ENCODE peak calls at places on chromosomes 4 and X, in ten cellular contexts. One of them, this sample, is unnamed.

GRCh38 chr4:186644737-186645261 is 78.9 kb downstream of the FAT1 start:
- DNase-seq in hepatic stellate cell: no peak
- DNase-seq in mesothelial cell of epicardium: no peak
- DNase-seq in iPS-NIHi11: no peak
- DNase-seq in iris pigment epithelial cell: peak
- DNase-seq in fibroblast of pulmonary artery: peak
- DNase-seq in tibial artery: no peak
- DNase-seq in stimulated activated CD4-positive, alpha-beta T cell treated with anti-CD3 and anti-CD28 coated beads, Interleukin-1b, Interleukin-23, amount 100 ng/mL, for 1 hour: no peak
- DNase-seq in cardiac muscle cell: peak
- DNase-seq in activated CD4-positive, alpha-beta T cell treated with anti-CD3 and anti-CD28 coated beads, Interleukin-2, amount 50 U/mL, for 24 hours: no peak
- DNase-seq in this sample: no peak

GRCh38 chr4:138232364-138232763 is 9.8 kb downstream of the SLC7A11 start:
- DNase-seq in hepatic stellate cell: no peak
- DNase-seq in mesothelial cell of epicardium: no peak
- DNase-seq in iPS-NIHi11: no peak
- DNase-seq in iris pigment epithelial cell: no peak
- DNase-seq in fibroblast of pulmonary artery: no peak
- DNase-seq in tibial artery: no peak
- DNase-seq in stimulated activated CD4-positive, alpha-beta T cell treated with anti-CD3 and anti-CD28 coated beads, Interleukin-1b, Interleukin-23, amount 100 ng/mL, for 1 hour: no peak
- DNase-seq in cardiac muscle cell: no peak
- DNase-seq in activated CD4-positive, alpha-beta T cell treated with anti-CD3 and anti-CD28 coated beads, Interleukin-2, amount 50 U/mL, for 24 hours: no peak
- DNase-seq in this sample: no peak

GRCh38 chr4:169439244-169439643 is 168.5 kb upstream of the SH3RF1 start:
- DNase-seq in hepatic stellate cell: peak
- DNase-seq in mesothelial cell of epicardium: no peak
- DNase-seq in iPS-NIHi11: no peak
- DNase-seq in iris pigment epithelial cell: peak
- DNase-seq in fibroblast of pulmonary artery: peak
- DNase-seq in tibial artery: no peak
- DNase-seq in stimulated activated CD4-positive, alpha-beta T cell treated with anti-CD3 and anti-CD28 coated beads, Interleukin-1b, Interleukin-23, amount 100 ng/mL, for 1 hour: no peak
- DNase-seq in cardiac muscle cell: peak
- DNase-seq in activated CD4-positive, alpha-beta T cell treated with anti-CD3 and anti-CD28 coated beads, Interleukin-2, amount 50 U/mL, for 24 hours: no peak
- DNase-seq in this sample: no peak

GRCh38 chr4:7608043-7608442 is 173.3 kb upstream of the PSAPL1 start:
- DNase-seq in hepatic stellate cell: no peak
- DNase-seq in mesothelial cell of epicardium: no peak
- DNase-seq in iPS-NIHi11: no peak
- DNase-seq in iris pigment epithelial cell: no peak
- DNase-seq in fibroblast of pulmonary artery: no peak
- DNase-seq in tibial artery: no peak
- DNase-seq in stimulated activated CD4-positive, alpha-beta T cell treated with anti-CD3 and anti-CD28 coated beads, Interleukin-1b, Interleukin-23, amount 100 ng/mL, for 1 hour: no peak
- DNase-seq in cardiac muscle cell: no peak
- DNase-seq in activated CD4-positive, alpha-beta T cell treated with anti-CD3 and anti-CD28 coated beads, Interleukin-2, amount 50 U/mL, for 24 hours: no peak
- DNase-seq in this sample: no peak

GRCh38 chr4:83046693-83047473 is 11.9 kb downstream of the COPS4 start:
- DNase-seq in hepatic stellate cell: no peak
- DNase-seq in mesothelial cell of epicardium: no peak
- DNase-seq in iPS-NIHi11: no peak
- DNase-seq in iris pigment epithelial cell: no peak
- DNase-seq in fibroblast of pulmonary artery: no peak
- DNase-seq in tibial artery: no peak
- DNase-seq in stimulated activated CD4-positive, alpha-beta T cell treated with anti-CD3 and anti-CD28 coated beads, Interleukin-1b, Interleukin-23, amount 100 ng/mL, for 1 hour: no peak
- DNase-seq in cardiac muscle cell: no peak
- DNase-seq in activated CD4-positive, alpha-beta T cell treated with anti-CD3 and anti-CD28 coated beads, Interleukin-2, amount 50 U/mL, for 24 hours: no peak
- DNase-seq in this sample: no peak

GRCh38 chr4:139852612-139853269 is 187.1 kb downstream of the MGST2 start:
- DNase-seq in hepatic stellate cell: no peak
- DNase-seq in mesothelial cell of epicardium: no peak
- DNase-seq in iPS-NIHi11: no peak
- DNase-seq in iris pigment epithelial cell: peak
- DNase-seq in fibroblast of pulmonary artery: peak
- DNase-seq in tibial artery: no peak
- DNase-seq in stimulated activated CD4-positive, alpha-beta T cell treated with anti-CD3 and anti-CD28 coated beads, Interleukin-1b, Interleukin-23, amount 100 ng/mL, for 1 hour: no peak
- DNase-seq in cardiac muscle cell: no peak
- DNase-seq in activated CD4-positive, alpha-beta T cell treated with anti-CD3 and anti-CD28 coated beads, Interleukin-2, amount 50 U/mL, for 24 hours: no peak
- DNase-seq in this sample: no peak

GRCh38 chr4:87856816-87857215 is 24.0 kb downstream of the MEPE start:
- DNase-seq in hepatic stellate cell: no peak
- DNase-seq in mesothelial cell of epicardium: no peak
- DNase-seq in iPS-NIHi11: no peak
- DNase-seq in iris pigment epithelial cell: peak
- DNase-seq in fibroblast of pulmonary artery: no peak
- DNase-seq in tibial artery: no peak
- DNase-seq in stimulated activated CD4-positive, alpha-beta T cell treated with anti-CD3 and anti-CD28 coated beads, Interleukin-1b, Interleukin-23, amount 100 ng/mL, for 1 hour: no peak
- DNase-seq in cardiac muscle cell: no peak
- DNase-seq in activated CD4-positive, alpha-beta T cell treated with anti-CD3 and anti-CD28 coated beads, Interleukin-2, amount 50 U/mL, for 24 hours: no peak
- DNase-seq in this sample: no peak

GRCh38 chrX:118627084-118627758 is 100.2 kb upstream of the IL13RA1 start:
- DNase-seq in hepatic stellate cell: no peak
- DNase-seq in mesothelial cell of epicardium: no peak
- DNase-seq in iPS-NIHi11: peak
- DNase-seq in iris pigment epithelial cell: peak
- DNase-seq in fibroblast of pulmonary artery: peak
- DNase-seq in tibial artery: no peak
- DNase-seq in stimulated activated CD4-positive, alpha-beta T cell treated with anti-CD3 and anti-CD28 coated beads, Interleukin-1b, Interleukin-23, amount 100 ng/mL, for 1 hour: no peak
- DNase-seq in cardiac muscle cell: no peak
- DNase-seq in activated CD4-positive, alpha-beta T cell treated with anti-CD3 and anti-CD28 coated beads, Interleukin-2, amount 50 U/mL, for 24 hours: no peak
- DNase-seq in this sample: no peak

GRCh38 chr4:57044279-57044678 is 65.6 kb downstream of the POLR2B start:
- DNase-seq in hepatic stellate cell: no peak
- DNase-seq in mesothelial cell of epicardium: no peak
- DNase-seq in iPS-NIHi11: no peak
- DNase-seq in iris pigment epithelial cell: no peak
- DNase-seq in fibroblast of pulmonary artery: no peak
- DNase-seq in tibial artery: no peak
- DNase-seq in stimulated activated CD4-positive, alpha-beta T cell treated with anti-CD3 and anti-CD28 coated beads, Interleukin-1b, Interleukin-23, amount 100 ng/mL, for 1 hour: no peak
- DNase-seq in cardiac muscle cell: no peak
- DNase-seq in activated CD4-positive, alpha-beta T cell treated with anti-CD3 and anti-CD28 coated beads, Interleukin-2, amount 50 U/mL, for 24 hours: no peak
- DNase-seq in this sample: no peak

GRCh38 chr4:173404296-173404865 is 5.5 kb upstream of the SCRG1 start:
- DNase-seq in hepatic stellate cell: no peak
- DNase-seq in mesothelial cell of epicardium: no peak
- DNase-seq in iPS-NIHi11: no peak
- DNase-seq in iris pigment epithelial cell: no peak
- DNase-seq in fibroblast of pulmonary artery: no peak
- DNase-seq in tibial artery: no peak
- DNase-seq in stimulated activated CD4-positive, alpha-beta T cell treated with anti-CD3 and anti-CD28 coated beads, Interleukin-1b, Interleukin-23, amount 100 ng/mL, for 1 hour: no peak
- DNase-seq in cardiac muscle cell: no peak
- DNase-seq in activated CD4-positive, alpha-beta T cell treated with anti-CD3 and anti-CD28 coated beads, Interleukin-2, amount 50 U/mL, for 24 hours: no peak
- DNase-seq in this sample: no peak

GRCh38 chr4:108034560-108034959 is 44.9 kb downstream of the HADH start:
- DNase-seq in hepatic stellate cell: no peak
- DNase-seq in mesothelial cell of epicardium: no peak
- DNase-seq in iPS-NIHi11: no peak
- DNase-seq in iris pigment epithelial cell: no peak
- DNase-seq in fibroblast of pulmonary artery: no peak
- DNase-seq in tibial artery: no peak
- DNase-seq in stimulated activated CD4-positive, alpha-beta T cell treated with anti-CD3 and anti-CD28 coated beads, Interleukin-1b, Interleukin-23, amount 100 ng/mL, for 1 hour: no peak
- DNase-seq in cardiac muscle cell: no peak
- DNase-seq in activated CD4-positive, alpha-beta T cell treated with anti-CD3 and anti-CD28 coated beads, Interleukin-2, amount 50 U/mL, for 24 hours: no peak
- DNase-seq in this sample: no peak

GRCh38 chr4:138627096-138627495 is 384.9 kb upstream of the SLC7A11 start:
- DNase-seq in hepatic stellate cell: no peak
- DNase-seq in mesothelial cell of epicardium: no peak
- DNase-seq in iPS-NIHi11: no peak
- DNase-seq in iris pigment epithelial cell: peak
- DNase-seq in fibroblast of pulmonary artery: no peak
- DNase-seq in tibial artery: no peak
- DNase-seq in stimulated activated CD4-positive, alpha-beta T cell treated with anti-CD3 and anti-CD28 coated beads, Interleukin-1b, Interleukin-23, amount 100 ng/mL, for 1 hour: no peak
- DNase-seq in cardiac muscle cell: no peak
- DNase-seq in activated CD4-positive, alpha-beta T cell treated with anti-CD3 and anti-CD28 coated beads, Interleukin-2, amount 50 U/mL, for 24 hours: no peak
- DNase-seq in this sample: no peak

GRCh38 chrX:18353931-18354368 is 538 bp downstream of the SCML2 start:
- DNase-seq in hepatic stellate cell: peak
- DNase-seq in mesothelial cell of epicardium: peak
- DNase-seq in iPS-NIHi11: peak
- DNase-seq in iris pigment epithelial cell: no peak
- DNase-seq in fibroblast of pulmonary artery: no peak
- DNase-seq in tibial artery: no peak
- DNase-seq in stimulated activated CD4-positive, alpha-beta T cell treated with anti-CD3 and anti-CD28 coated beads, Interleukin-1b, Interleukin-23, amount 100 ng/mL, for 1 hour: no peak
- DNase-seq in cardiac muscle cell: no peak
- DNase-seq in activated CD4-positive, alpha-beta T cell treated with anti-CD3 and anti-CD28 coated beads, Interleukin-2, amount 50 U/mL, for 24 hours: no peak
- DNase-seq in this sample: no peak

GRCh38 chr4:74423101-74423500 is 21.8 kb upstream of the AREG start:
- DNase-seq in hepatic stellate cell: no peak
- DNase-seq in mesothelial cell of epicardium: no peak
- DNase-seq in iPS-NIHi11: no peak
- DNase-seq in iris pigment epithelial cell: peak
- DNase-seq in fibroblast of pulmonary artery: peak
- DNase-seq in tibial artery: no peak
- DNase-seq in stimulated activated CD4-positive, alpha-beta T cell treated with anti-CD3 and anti-CD28 coated beads, Interleukin-1b, Interleukin-23, amount 100 ng/mL, for 1 hour: no peak
- DNase-seq in cardiac muscle cell: peak
- DNase-seq in activated CD4-positive, alpha-beta T cell treated with anti-CD3 and anti-CD28 coated beads, Interleukin-2, amount 50 U/mL, for 24 hours: no peak
- DNase-seq in this sample: no peak

GRCh38 chr4:189124149-189124758 is 816.4 kb upstream of the FRG1 start:
- DNase-seq in hepatic stellate cell: no peak
- DNase-seq in mesothelial cell of epicardium: peak
- DNase-seq in iPS-NIHi11: peak
- DNase-seq in iris pigment epithelial cell: peak
- DNase-seq in fibroblast of pulmonary artery: peak
- DNase-seq in tibial artery: no peak
- DNase-seq in stimulated activated CD4-positive, alpha-beta T cell treated with anti-CD3 and anti-CD28 coated beads, Interleukin-1b, Interleukin-23, amount 100 ng/mL, for 1 hour: no peak
- DNase-seq in cardiac muscle cell: peak
- DNase-seq in activated CD4-positive, alpha-beta T cell treated with anti-CD3 and anti-CD28 coated beads, Interleukin-2, amount 50 U/mL, for 24 hours: no peak
- DNase-seq in this sample: no peak

GRCh38 chr4:33625762-33626161 is 2618.6 kb downstream of the ARAP2 start:
- DNase-seq in hepatic stellate cell: no peak
- DNase-seq in mesothelial cell of epicardium: no peak
- DNase-seq in iPS-NIHi11: peak
- DNase-seq in iris pigment epithelial cell: no peak
- DNase-seq in fibroblast of pulmonary artery: peak
- DNase-seq in tibial artery: no peak
- DNase-seq in stimulated activated CD4-positive, alpha-beta T cell treated with anti-CD3 and anti-CD28 coated beads, Interleukin-1b, Interleukin-23, amount 100 ng/mL, for 1 hour: no peak
- DNase-seq in cardiac muscle cell: peak
- DNase-seq in activated CD4-positive, alpha-beta T cell treated with anti-CD3 and anti-CD28 coated beads, Interleukin-2, amount 50 U/mL, for 24 hours: no peak
- DNase-seq in this sample: no peak

GRCh38 chr4:106062452-106062875 is 167.2 kb downstream of the NPNT start:
- DNase-seq in hepatic stellate cell: no peak
- DNase-seq in mesothelial cell of epicardium: no peak
- DNase-seq in iPS-NIHi11: no peak
- DNase-seq in iris pigment epithelial cell: peak
- DNase-seq in fibroblast of pulmonary artery: peak
- DNase-seq in tibial artery: no peak
- DNase-seq in stimulated activated CD4-positive, alpha-beta T cell treated with anti-CD3 and anti-CD28 coated beads, Interleukin-1b, Interleukin-23, amount 100 ng/mL, for 1 hour: no peak
- DNase-seq in cardiac muscle cell: peak
- DNase-seq in activated CD4-positive, alpha-beta T cell treated with anti-CD3 and anti-CD28 coated beads, Interleukin-2, amount 50 U/mL, for 24 hours: no peak
- DNase-seq in this sample: no peak

GRCh38 chr4:184416913-184417734 is 57.2 kb downstream of the IRF2 start:
- DNase-seq in hepatic stellate cell: peak
- DNase-seq in mesothelial cell of epicardium: no peak
- DNase-seq in iPS-NIHi11: no peak
- DNase-seq in iris pigment epithelial cell: peak
- DNase-seq in fibroblast of pulmonary artery: no peak
- DNase-seq in tibial artery: no peak
- DNase-seq in stimulated activated CD4-positive, alpha-beta T cell treated with anti-CD3 and anti-CD28 coated beads, Interleukin-1b, Interleukin-23, amount 100 ng/mL, for 1 hour: peak
- DNase-seq in cardiac muscle cell: peak
- DNase-seq in activated CD4-positive, alpha-beta T cell treated with anti-CD3 and anti-CD28 coated beads, Interleukin-2, amount 50 U/mL, for 24 hours: peak
- DNase-seq in this sample: peak

GRCh38 chr4:29046166-29046565 is 1674.0 kb upstream of the PCDH7 start:
- DNase-seq in hepatic stellate cell: peak
- DNase-seq in mesothelial cell of epicardium: no peak
- DNase-seq in iPS-NIHi11: no peak
- DNase-seq in iris pigment epithelial cell: peak
- DNase-seq in fibroblast of pulmonary artery: peak
- DNase-seq in tibial artery: no peak
- DNase-seq in stimulated activated CD4-positive, alpha-beta T cell treated with anti-CD3 and anti-CD28 coated beads, Interleukin-1b, Interleukin-23, amount 100 ng/mL, for 1 hour: no peak
- DNase-seq in cardiac muscle cell: peak
- DNase-seq in activated CD4-positive, alpha-beta T cell treated with anti-CD3 and anti-CD28 coated beads, Interleukin-2, amount 50 U/mL, for 24 hours: no peak
- DNase-seq in this sample: no peak

GRCh38 chrX:138859421-138859820 is 147.9 kb upstream of the FGF13 start:
- DNase-seq in hepatic stellate cell: no peak
- DNase-seq in mesothelial cell of epicardium: no peak
- DNase-seq in iPS-NIHi11: no peak
- DNase-seq in iris pigment epithelial cell: no peak
- DNase-seq in fibroblast of pulmonary artery: no peak
- DNase-seq in tibial artery: no peak
- DNase-seq in stimulated activated CD4-positive, alpha-beta T cell treated with anti-CD3 and anti-CD28 coated beads, Interleukin-1b, Interleukin-23, amount 100 ng/mL, for 1 hour: no peak
- DNase-seq in cardiac muscle cell: no peak
- DNase-seq in activated CD4-positive, alpha-beta T cell treated with anti-CD3 and anti-CD28 coated beads, Interleukin-2, amount 50 U/mL, for 24 hours: no peak
- DNase-seq in this sample: no peak

GRCh38 chr4:85824166-85824945 is 349.4 kb downstream of the ARHGAP24 start:
- DNase-seq in hepatic stellate cell: no peak
- DNase-seq in mesothelial cell of epicardium: no peak
- DNase-seq in iPS-NIHi11: no peak
- DNase-seq in iris pigment epithelial cell: no peak
- DNase-seq in fibroblast of pulmonary artery: no peak
- DNase-seq in tibial artery: no peak
- DNase-seq in stimulated activated CD4-positive, alpha-beta T cell treated with anti-CD3 and anti-CD28 coated beads, Interleukin-1b, Interleukin-23, amount 100 ng/mL, for 1 hour: no peak
- DNase-seq in cardiac muscle cell: no peak
- DNase-seq in activated CD4-positive, alpha-beta T cell treated with anti-CD3 and anti-CD28 coated beads, Interleukin-2, amount 50 U/mL, for 24 hours: no peak
- DNase-seq in this sample: no peak

GRCh38 chr4:13783800-13784411 is 156.4 kb upstream of the BOD1L1 start:
- DNase-seq in hepatic stellate cell: no peak
- DNase-seq in mesothelial cell of epicardium: no peak
- DNase-seq in iPS-NIHi11: no peak
- DNase-seq in iris pigment epithelial cell: peak
- DNase-seq in fibroblast of pulmonary artery: peak
- DNase-seq in tibial artery: no peak
- DNase-seq in stimulated activated CD4-positive, alpha-beta T cell treated with anti-CD3 and anti-CD28 coated beads, Interleukin-1b, Interleukin-23, amount 100 ng/mL, for 1 hour: no peak
- DNase-seq in cardiac muscle cell: peak
- DNase-seq in activated CD4-positive, alpha-beta T cell treated with anti-CD3 and anti-CD28 coated beads, Interleukin-2, amount 50 U/mL, for 24 hours: no peak
- DNase-seq in this sample: no peak

GRCh38 chr4:10684631-10685030 is at the start of gene CLNK:
- DNase-seq in hepatic stellate cell: no peak
- DNase-seq in mesothelial cell of epicardium: no peak
- DNase-seq in iPS-NIHi11: no peak
- DNase-seq in iris pigment epithelial cell: no peak
- DNase-seq in fibroblast of pulmonary artery: no peak
- DNase-seq in tibial artery: no peak
- DNase-seq in stimulated activated CD4-positive, alpha-beta T cell treated with anti-CD3 and anti-CD28 coated beads, Interleukin-1b, Interleukin-23, amount 100 ng/mL, for 1 hour: no peak
- DNase-seq in cardiac muscle cell: no peak
- DNase-seq in activated CD4-positive, alpha-beta T cell treated with anti-CD3 and anti-CD28 coated beads, Interleukin-2, amount 50 U/mL, for 24 hours: no peak
- DNase-seq in this sample: no peak

GRCh38 chrX:30657542-30658238 is 4.5 kb downstream of the GK start:
- DNase-seq in hepatic stellate cell: no peak
- DNase-seq in mesothelial cell of epicardium: no peak
- DNase-seq in iPS-NIHi11: no peak
- DNase-seq in iris pigment epithelial cell: peak
- DNase-seq in fibroblast of pulmonary artery: peak
- DNase-seq in tibial artery: no peak
- DNase-seq in stimulated activated CD4-positive, alpha-beta T cell treated with anti-CD3 and anti-CD28 coated beads, Interleukin-1b, Interleukin-23, amount 100 ng/mL, for 1 hour: no peak
- DNase-seq in cardiac muscle cell: peak
- DNase-seq in activated CD4-positive, alpha-beta T cell treated with anti-CD3 and anti-CD28 coated beads, Interleukin-2, amount 50 U/mL, for 24 hours: no peak
- DNase-seq in this sample: no peak

GRCh38 chrX:136745215-136746173 is 35.2 kb downstream of the ARHGEF6 start:
- DNase-seq in hepatic stellate cell: no peak
- DNase-seq in mesothelial cell of epicardium: no peak
- DNase-seq in iPS-NIHi11: no peak
- DNase-seq in iris pigment epithelial cell: no peak
- DNase-seq in fibroblast of pulmonary artery: no peak
- DNase-seq in tibial artery: no peak
- DNase-seq in stimulated activated CD4-positive, alpha-beta T cell treated with anti-CD3 and anti-CD28 coated beads, Interleukin-1b, Interleukin-23, amount 100 ng/mL, for 1 hour: no peak
- DNase-seq in cardiac muscle cell: no peak
- DNase-seq in activated CD4-positive, alpha-beta T cell treated with anti-CD3 and anti-CD28 coated beads, Interleukin-2, amount 50 U/mL, for 24 hours: no peak
- DNase-seq in this sample: no peak

GRCh38 chrX:130896816-130897508 is 6.0 kb downstream of the ENOX2 start:
- DNase-seq in hepatic stellate cell: no peak
- DNase-seq in mesothelial cell of epicardium: no peak
- DNase-seq in iPS-NIHi11: no peak
- DNase-seq in iris pigment epithelial cell: no peak
- DNase-seq in fibroblast of pulmonary artery: peak
- DNase-seq in tibial artery: no peak
- DNase-seq in stimulated activated CD4-positive, alpha-beta T cell treated with anti-CD3 and anti-CD28 coated beads, Interleukin-1b, Interleukin-23, amount 100 ng/mL, for 1 hour: no peak
- DNase-seq in cardiac muscle cell: peak
- DNase-seq in activated CD4-positive, alpha-beta T cell treated with anti-CD3 and anti-CD28 coated beads, Interleukin-2, amount 50 U/mL, for 24 hours: no peak
- DNase-seq in this sample: no peak

GRCh38 chrX:123731258-123731986 is 1.4 kb downstream of the THOC2 start:
- DNase-seq in hepatic stellate cell: no peak
- DNase-seq in mesothelial cell of epicardium: no peak
- DNase-seq in iPS-NIHi11: peak
- DNase-seq in iris pigment epithelial cell: peak
- DNase-seq in fibroblast of pulmonary artery: peak
- DNase-seq in tibial artery: no peak
- DNase-seq in stimulated activated CD4-positive, alpha-beta T cell treated with anti-CD3 and anti-CD28 coated beads, Interleukin-1b, Interleukin-23, amount 100 ng/mL, for 1 hour: no peak
- DNase-seq in cardiac muscle cell: peak
- DNase-seq in activated CD4-positive, alpha-beta T cell treated with anti-CD3 and anti-CD28 coated beads, Interleukin-2, amount 50 U/mL, for 24 hours: no peak
- DNase-seq in this sample: no peak

GRCh38 chr4:110183643-110184042 is 14.8 kb downstream of the ELOVL6 start:
- DNase-seq in hepatic stellate cell: no peak
- DNase-seq in mesothelial cell of epicardium: no peak
- DNase-seq in iPS-NIHi11: no peak
- DNase-seq in iris pigment epithelial cell: no peak
- DNase-seq in fibroblast of pulmonary artery: no peak
- DNase-seq in tibial artery: no peak
- DNase-seq in stimulated activated CD4-positive, alpha-beta T cell treated with anti-CD3 and anti-CD28 coated beads, Interleukin-1b, Interleukin-23, amount 100 ng/mL, for 1 hour: no peak
- DNase-seq in cardiac muscle cell: no peak
- DNase-seq in activated CD4-positive, alpha-beta T cell treated with anti-CD3 and anti-CD28 coated beads, Interleukin-2, amount 50 U/mL, for 24 hours: no peak
- DNase-seq in this sample: no peak

This sample was measured in H54.